ENCODE peak calls at places on chromosomes 5 and 9, in ten cellular contexts. O is right atrium auricular region, I is cardiac fibroblast, R is progenitor cell of endocrine pancreas, T is ovary, H is tibial nerve, L is body of pancreas, N is choroid plexus epithelial cell, G is epithelial cell of esophagus, J is upper lobe of left lung. X is an unnamed sample.

GRCh38 chr5:36389245-36389644 is 87.5 kb upstream of the RANBP3L start:
- DNase-seq in J (peak), R (no peak), N (peak), L (no peak), G (no peak), T (no peak), O (no peak), I (peak), H (no peak), X (no peak)

GRCh38 chr9:123640792-123641222 is 284.8 kb downstream of the CRB2 start:
- DNase-seq in R (no peak), I (no peak), T (no peak), N (no peak), J (no peak), H (no peak), G (no peak), L (no peak), O (no peak), X (no peak)

GRCh38 chr5:172841-173251 is 18.4 kb upstream of the LRRC14B start:
- DNase-seq in L (no peak), H (no peak), R (no peak), O (no peak), T (no peak), G (no peak), J (peak), I (no peak), N (no peak), X (no peak)

GRCh38 chr5:134103397-134103796 is 11.1 kb upstream of the TCF7 start:
- DNase-seq in H (no peak), L (no peak), O (no peak), J (no peak), I (no peak), G (no peak), R (no peak), N (no peak), T (no peak), X (no peak)

GRCh38 chr5:150485770-150486401 is 22.0 kb upstream of the NDST1 start:
- DNase-seq in H (peak), I (no peak), O (no peak), G (no peak), T (peak), N (peak), R (peak), J (peak), L (peak), X (peak)

GRCh38 chr9:82570226-82570625 is 492.7 kb downstream of the RASEF start:
- DNase-seq in N (no peak), O (no peak), G (peak), I (no peak), J (no peak), R (no peak), T (no peak), L (no peak), H (no peak), X (no peak)

GRCh38 chr9:72529531-72529930 is 8.1 kb downstream of the TMC1 start:
- DNase-seq in O (no peak), H (no peak), N (no peak), I (no peak), L (no peak), J (no peak), T (no peak), R (no peak), G (no peak), X (no peak)

GRCh38 chr5:158154226-158155005 is 295.5 kb upstream of the CLINT1 start:
- DNase-seq in L (peak), J (no peak), I (peak), N (peak), O (peak), G (peak), T (no peak), R (no peak), H (no peak), X (no peak)

GRCh38 chr5:54547711-54548250 is 30.2 kb downstream of the SNX18 start:
- DNase-seq in N (peak), J (no peak), I (peak), G (peak), T (peak), H (peak), O (peak), R (no peak), L (peak), X (no peak)

GRCh38 chr5:154248691-154249090 is 58.2 kb downstream of the GALNT10 start:
- DNase-seq in G (no peak), O (no peak), R (no peak), T (no peak), I (no peak), L (no peak), N (no peak), J (no peak), H (no peak), X (no peak)
- TF ChIP-seq CTCF in G (no peak), O (no peak), R (no peak), T (no peak), I (no peak), L (no peak), N (no peak), J (no peak), H (no peak), X (no peak)

DNA sequence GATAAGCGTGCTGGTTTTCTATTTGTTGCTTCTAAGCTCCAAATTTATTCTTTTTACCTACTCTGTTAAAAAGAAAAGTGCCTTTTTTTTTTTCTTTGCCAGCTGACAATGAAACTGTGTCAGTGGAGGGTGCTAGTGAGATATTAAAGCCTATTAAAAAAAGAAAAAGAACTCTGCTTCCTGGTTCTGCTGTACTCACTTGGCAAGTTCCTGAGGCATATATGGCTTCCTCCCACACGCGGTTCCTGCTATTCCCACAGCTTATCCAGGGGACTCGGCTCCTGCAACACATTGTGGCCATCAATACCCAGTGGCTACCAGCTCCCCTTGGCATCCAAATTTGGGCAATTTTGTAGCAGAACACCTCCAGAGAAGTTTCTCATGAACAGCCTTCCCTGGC is 1977.7 kb upstream of the CDH9 start:
- DNase-seq in O (no peak), H (no peak), T (no peak), N (no peak), J (no peak), L (no peak), G (no peak), I (no peak), R (no peak), X (no peak)
- TF ChIP-seq CTCF in O (no peak), H (no peak), T (no peak), N (no peak), J (no peak), L (no peak), G (no peak), I (no peak), R (no peak), X (no peak)

DNA sequence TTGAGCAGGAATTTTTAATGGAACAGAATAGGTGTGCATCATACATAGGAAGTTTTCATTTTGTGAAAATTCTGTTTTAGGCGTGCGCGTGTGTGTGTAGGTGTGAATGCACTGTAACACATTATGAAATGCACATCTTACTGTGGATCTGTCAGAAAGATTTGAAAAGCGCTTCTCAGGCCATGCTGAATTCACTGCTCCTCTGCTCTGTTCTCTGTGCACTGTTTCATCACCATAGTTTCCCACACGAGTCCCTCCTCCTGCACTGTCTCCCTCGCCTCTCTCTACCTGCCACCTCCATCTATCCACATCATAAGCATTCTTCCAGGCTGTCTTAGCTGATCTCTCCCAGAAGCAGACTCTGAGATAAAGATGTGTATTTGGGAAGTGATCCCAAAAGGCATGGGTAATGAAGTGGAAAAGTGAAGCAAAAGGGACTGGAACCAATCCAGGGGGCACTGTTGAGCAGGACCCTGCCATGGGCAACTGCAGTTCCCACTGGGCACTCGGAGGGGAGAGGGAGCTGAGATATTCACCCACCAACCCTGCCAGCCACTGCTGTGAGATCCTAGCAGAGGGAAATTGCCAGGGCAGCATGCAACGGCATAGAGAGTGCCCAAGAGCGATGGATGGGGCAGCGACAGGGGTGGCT is 65.9 kb downstream of the GABBR2 start:
- DNase-seq in R (no peak), H (no peak), J (no peak), T (no peak), G (no peak), I (no peak), L (no peak), N (no peak), O (no peak), X (no peak)
- TF ChIP-seq CTCF in R (no peak), H (no peak), J (no peak), T (no peak), G (no peak), I (no peak), L (no peak), N (no peak), O (no peak), X (no peak)

DNA sequence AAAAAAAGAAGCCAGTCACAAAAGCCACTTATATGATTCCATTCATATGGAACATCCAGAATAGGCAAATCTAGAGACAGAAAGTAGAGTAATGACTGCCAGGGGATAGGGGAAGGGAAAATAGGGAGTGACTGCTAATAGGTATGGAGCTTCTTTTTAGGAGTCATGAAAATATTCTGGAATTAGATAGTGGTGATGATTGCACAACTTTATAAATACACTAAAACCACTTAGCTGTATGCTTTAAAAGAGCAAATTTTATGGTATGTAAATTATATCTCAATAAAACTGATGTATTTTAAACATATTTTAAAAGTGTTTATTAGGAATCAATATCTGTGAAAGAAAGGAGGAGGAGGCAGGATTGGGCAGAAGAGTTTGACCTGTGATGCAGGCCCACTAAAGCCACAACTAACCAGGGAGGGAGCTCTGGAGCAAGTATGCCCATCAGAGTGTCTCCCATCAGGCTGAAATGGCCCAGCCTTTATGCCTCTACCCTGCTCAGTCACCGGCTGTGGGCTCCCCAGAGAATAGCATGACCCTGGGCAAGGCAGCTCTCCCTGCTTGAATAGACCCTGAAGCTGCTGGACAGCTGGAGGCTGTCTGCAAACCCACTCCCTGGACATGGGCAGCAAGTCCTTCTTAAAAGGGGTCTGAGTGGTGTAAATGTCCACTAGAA is 96.0 kb upstream of the SLC44A1 start:
- DNase-seq in N (no peak), T (no peak), L (no peak), R (no peak), H (no peak), G (no peak), I (no peak), J (no peak), O (no peak), X (peak)
- TF ChIP-seq CTCF in N (peak), T (no peak), L (no peak), R (no peak), H (no peak), G (no peak), I (peak), J (no peak), O (no peak), X (no peak)

GRCh38 chr5:7396169-7397004 is 449 bp downstream of the ADCY2 start:
- DNase-seq in G (peak), O (no peak), J (no peak), N (peak), I (no peak), T (peak), L (peak), H (no peak), R (peak), X (peak)

GRCh38 chr5:7395432-7396168 is at the start of gene ADCY2:
- DNase-seq in O (no peak), L (no peak), T (peak), I (no peak), G (no peak), R (peak), J (no peak), N (no peak), H (no peak), X (peak)

GRCh38 chr5:7397005-7397546 is 1.1 kb downstream of the ADCY2 start:
- DNase-seq in G (no peak), J (no peak), T (no peak), L (no peak), R (no peak), N (no peak), H (no peak), O (no peak), I (no peak), X (no peak)

GRCh38 chr5:7393921-7394799 is 1.8 kb upstream of the ADCY2 start:
- DNase-seq in T (no peak), G (no peak), J (no peak), H (no peak), R (no peak), O (no peak), I (no peak), L (no peak), N (no peak), X (no peak)

DNA sequence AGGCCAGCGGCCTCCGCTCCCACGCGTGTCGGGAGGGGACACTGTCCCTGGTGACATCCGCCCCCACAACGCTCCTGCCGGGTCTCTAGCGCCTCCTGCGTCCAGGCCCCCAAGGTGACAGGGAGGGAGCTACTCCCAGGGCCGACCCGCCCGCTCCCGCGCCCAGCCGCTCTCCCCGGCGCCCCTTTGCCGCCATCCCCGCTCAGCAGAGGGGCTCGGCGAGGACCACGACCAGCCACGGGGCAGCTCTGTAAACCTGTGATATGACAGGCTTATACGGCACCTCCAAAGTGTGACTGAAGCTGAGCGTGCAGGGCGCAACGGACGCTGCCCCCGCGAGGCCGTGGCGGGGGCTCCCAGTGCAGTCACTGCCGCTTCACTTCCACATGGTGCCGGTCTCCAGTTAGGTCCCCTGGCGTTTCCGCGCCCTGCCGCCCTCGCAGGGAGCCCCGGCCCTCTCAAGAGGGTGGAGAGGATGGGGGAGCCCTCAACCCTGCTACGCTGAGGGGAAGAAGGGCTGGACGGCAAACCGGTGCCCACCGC is 978 bp upstream of the ADCY2 start:
- DNase-seq in L (no peak), G (no peak), J (no peak), R (peak), I (no peak), N (no peak), H (no peak), T (peak), O (no peak), X (peak)
- TF ChIP-seq CTCF in L (no peak), G (no peak), J (no peak), R (peak), I (no peak), N (no peak), H (no peak), T (no peak), O (peak), X (peak)

DNA sequence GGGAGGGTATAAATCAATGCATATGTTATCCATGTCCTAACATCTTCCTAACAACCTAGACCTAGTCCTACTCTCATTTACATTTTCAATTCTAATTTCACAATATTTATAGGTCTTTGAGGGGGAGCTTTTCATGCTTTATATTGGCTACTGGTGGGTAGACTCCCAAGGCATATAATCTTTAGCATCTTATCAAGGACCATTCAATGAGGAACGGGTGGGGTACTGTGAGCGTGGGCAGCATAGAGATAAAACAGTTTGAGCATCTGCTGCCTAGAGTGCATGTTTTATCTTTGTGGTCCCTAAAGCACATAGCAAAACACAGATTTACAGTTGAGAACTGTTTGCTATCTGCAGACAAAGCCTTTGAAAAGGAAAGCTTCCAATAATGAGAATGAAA is 427.6 kb upstream of the WWC1 start:
- DNase-seq in G (no peak), I (no peak), R (no peak), T (no peak), J (no peak), O (no peak), H (no peak), L (no peak), N (no peak), X (no peak)
- TF ChIP-seq CTCF in G (no peak), I (no peak), R (no peak), T (no peak), J (no peak), O (no peak), H (no peak), L (no peak), N (no peak), X (no peak)

X was measured in glutamatergic neuron.